ENCODE peak calls at places on chromosome 2, in nine cellular contexts. B is GM04504; P is NT2/D1; G is activated CD8-positive, alpha-beta memory T cell treated with anti-CD3 and anti-CD28 coated beads for 48 hours; J is SK-N-SH; L is iPS-NIHi11; O is activated T-helper 2 cell treated with anti-CD3 and anti-CD28 coated beads, Interferon-gamma antibody, Interleukin-2, Interleukin-4, amounts not matched to agents 10 μg/mL and 5 μg/mL and 100 μg/mL, durations not matched to agents 14 hours and 24 hours and 36 hours; H is T-helper 2 cell; V is effector memory CD8-positive, alpha-beta T cell. Q is an unnamed sample.

GRCh38 chr2:101223814-101224231 is 28.9 kb upstream of the CNOT11 start:
- DNase-seq in B (peak), P (no peak), G (no peak), J (no peak), L (no peak), O (peak), H (peak), V (peak), Q (peak)

GRCh38 chr2:208407667-208408066 is 1.1 kb downstream of the PTH2R start:
- DNase-seq in B (no peak), P (no peak), G (no peak), J (peak), L (peak), O (no peak), H (peak), V (no peak), Q (no peak)

GRCh38 chr2:238895361-238895882 is 47.5 kb downstream of the TWIST2 start:
- DNase-seq in B (no peak), P (no peak), G (no peak), J (no peak), L (no peak), O (no peak), H (no peak), V (no peak), Q (no peak)

GRCh38 chr2:120568089-120568974 is 167.3 kb upstream of the GLI2 start:
- DNase-seq in B (no peak), P (no peak), G (no peak), J (no peak), L (peak), O (no peak), H (no peak), V (no peak), Q (no peak)

GRCh38 chr2:5433855-5434254 is 258.3 kb upstream of the SOX11 start:
- DNase-seq in B (no peak), P (no peak), G (no peak), J (no peak), L (no peak), O (no peak), H (no peak), V (no peak), Q (no peak)

GRCh38 chr2:188204830-188205229 is 86.8 kb upstream of the GULP1 start:
- DNase-seq in B (no peak), P (no peak), G (no peak), J (no peak), L (no peak), O (no peak), H (no peak), V (no peak), Q (no peak)

GRCh38 chr2:174778479-174778962 is 14.2 kb upstream of the CHRNA1 start:
- DNase-seq in B (peak), P (no peak), G (peak), J (no peak), L (no peak), O (peak), H (peak), V (peak), Q (no peak)

GRCh38 chr2:86615596-86615995 is 8.1 kb downstream of the RNF103 start:
- DNase-seq in B (no peak), P (no peak), G (no peak), J (no peak), L (no peak), O (no peak), H (no peak), V (no peak), Q (no peak)

GRCh38 chr2:191155608-191156071 is 4.8 kb upstream of the STAT4 start:
- DNase-seq in B (no peak), P (no peak), G (no peak), J (peak), L (peak), O (no peak), H (peak), V (no peak), Q (peak)

GRCh38 chr2:37599688-37600525 is 71.5 kb downstream of the CDC42EP3 start:
- DNase-seq in B (no peak), P (no peak), G (no peak), J (no peak), L (no peak), O (peak), H (peak), V (peak), Q (no peak)

GRCh38 chr2:206256711-206257110 is 17.8 kb upstream of the ZDBF2 start:
- DNase-seq in B (no peak), P (no peak), G (no peak), J (no peak), L (no peak), O (no peak), H (no peak), V (no peak), Q (no peak)

GRCh38 chr2:182452456-182452990 is 25.7 kb upstream of the PDE1A start:
- DNase-seq in B (no peak), P (no peak), G (no peak), J (no peak), L (no peak), O (no peak), H (no peak), V (no peak), Q (no peak)

GRCh38 chr2:194883711-194884110 is 773.3 kb upstream of the SLC39A10 start:
- DNase-seq in B (no peak), P (no peak), G (no peak), J (no peak), L (no peak), O (no peak), H (no peak), V (no peak), Q (no peak)

GRCh38 chr2:219912530-219912929 is 285.1 kb downstream of the SLC4A3 start:
- DNase-seq in B (peak), P (peak), G (no peak), J (no peak), L (peak), O (no peak), H (no peak), V (no peak), Q (no peak)

GRCh38 chr2:84894758-84895520 is 10.5 kb upstream of the TMSB10 start:
- DNase-seq in B (no peak), P (no peak), G (no peak), J (no peak), L (no peak), O (no peak), H (peak), V (no peak), Q (peak)

GRCh38 chr2:32741575-32741974 is 113.7 kb downstream of the TTC27 start:
- DNase-seq in B (no peak), P (no peak), G (no peak), J (no peak), L (no peak), O (no peak), H (no peak), V (no peak), Q (no peak)

GRCh38 chr2:25362564-25363145 is 20.9 kb upstream of the DNMT3A start:
- DNase-seq in B (no peak), P (no peak), G (no peak), J (peak), L (no peak), O (peak), H (peak), V (peak), Q (peak)

GRCh38 chr2:216714412-216714775 is 19.0 kb upstream of the IGFBP5 start:
- DNase-seq in B (no peak), P (no peak), G (no peak), J (no peak), L (no peak), O (no peak), H (no peak), V (no peak), Q (no peak)

GRCh38 chr2:84905181-84906107 is at the start of gene TMSB10:
- DNase-seq in B (peak), P (no peak), G (peak), J (peak), L (peak), O (peak), H (peak), V (peak), Q (peak)

GRCh38 chr2:153871231-153872221 is at the start of gene GALNT13:
- DNase-seq in B (peak), P (peak), G (no peak), J (peak), L (peak), O (no peak), H (no peak), V (no peak), Q (no peak)

GRCh38 chr2:230162981-230163380 is 56.8 kb downstream of the SP110 start:
- DNase-seq in B (no peak), P (no peak), G (no peak), J (no peak), L (no peak), O (no peak), H (no peak), V (no peak), Q (no peak)